ENCODE peak calls at places on chromosomes 1 and 21, in four cellular contexts. J is H1, X is sigmoid colon, Q is A549. R is an unnamed sample.

GRCh38 chr1:17903386-17903785 is 148.3 kb downstream of the ACTL8 start:
- DNase-seq in X (no peak), J (no peak), Q (no peak), R (no peak)

GRCh38 chr1:93056214-93056613 is 22.9 kb upstream of the MTF2 start:
- DNase-seq in J (peak), X (no peak), Q (no peak), R (no peak)

GRCh38 chr21:36767096-36767495 is 68.2 kb downstream of the SIM2 start:
- DNase-seq in Q (no peak), J (no peak), X (no peak), R (no peak)

GRCh38 chr1:237959838-237960237 is 69.1 kb upstream of the ZP4 start:
- DNase-seq in Q (no peak), J (no peak), X (no peak), R (no peak)

GRCh38 chr1:33680281-33680840 is 183.5 kb upstream of the HMGB4 start:
- DNase-seq in Q (no peak), J (no peak), X (no peak), R (no peak)

GRCh38 chr1:25661043-25661807 is 44.6 kb downstream of the MAN1C1 start:
- DNase-seq in J (no peak), X (no peak), Q (no peak), R (no peak)

GRCh38 chr1:166354411-166354810 is 187.6 kb upstream of the FAM78B start:
- DNase-seq in X (no peak), J (no peak), Q (no peak), R (no peak)

GRCh38 chr1:61836649-61837048 is 94.4 kb downstream of the PATJ start:
- DNase-seq in Q (no peak), X (peak), J (no peak), R (no peak)

GRCh38 chr1:177858222-177858894 is 111.5 kb downstream of the SEC16B start:
- DNase-seq in Q (no peak), J (no peak), X (no peak), R (no peak)

GRCh38 chr1:63731117-63732043 is 42.4 kb upstream of the ROR1 start:
- DNase-seq in Q (peak), J (no peak), X (no peak), R (no peak)

GRCh38 chr21:17921579-17922530 is 102.7 kb upstream of the C21orf91 start:
- DNase-seq in Q (no peak), X (no peak), J (no peak), R (no peak)

GRCh38 chr1:157963713-157964112 is 29.7 kb upstream of the KIRREL1 start:
- DNase-seq in X (peak), J (peak), Q (peak), R (no peak)
- TF ChIP-seq CTCF in X (peak), J (peak), Q (peak), R (peak)

GRCh38 chr1:3625151-3625907 is 514 bp downstream of the TPRG1L start:
- DNase-seq in Q (peak), X (peak), J (no peak), R (no peak)
- TF ChIP-seq POLR2A in Q (no peak), X (peak), J (no peak), R (no peak)

GRCh38 chr1:184483101-184483813 is 96.4 kb downstream of the C1orf21 start:
- DNase-seq in Q (no peak), J (no peak), X (peak), R (no peak)
- TF ChIP-seq CTCF in Q (no peak), J (no peak), X (peak), R (no peak)

GRCh38 chr1:219954052-219954451 is 25.7 kb upstream of the SLC30A10 start:
- DNase-seq in X (no peak), Q (no peak), J (no peak), R (no peak)
- TF ChIP-seq POLR2A in X (no peak), Q (no peak), J (no peak), R (no peak)

GRCh38 chr1:150162582-150162861 is 12.8 kb downstream of the PLEKHO1 start:
- DNase-seq in J (peak), X (no peak), Q (no peak), R (no peak)
- TF ChIP-seq CTCF in J (no peak), X (no peak), Q (no peak), R (no peak)

GRCh38 chr1:156281281-156282142 is 1.1 kb downstream of the SMG5 start:
- DNase-seq in J (no peak), X (no peak), Q (no peak), R (no peak)

GRCh38 chr1:156284112-156284511 is at the start of gene TMEM79:
- DNase-seq in J (no peak), X (no peak), Q (no peak), R (no peak)

GRCh38 chr1:156282143-156282478 is 514 bp downstream of the SMG5 start:
- DNase-seq in J (no peak), Q (no peak), X (no peak), R (no peak)

GRCh38 chr1:156284762-156285161 is 637 bp downstream of the TMEM79 start:
- DNase-seq in Q (no peak), J (no peak), X (no peak), R (no peak)

DNA sequence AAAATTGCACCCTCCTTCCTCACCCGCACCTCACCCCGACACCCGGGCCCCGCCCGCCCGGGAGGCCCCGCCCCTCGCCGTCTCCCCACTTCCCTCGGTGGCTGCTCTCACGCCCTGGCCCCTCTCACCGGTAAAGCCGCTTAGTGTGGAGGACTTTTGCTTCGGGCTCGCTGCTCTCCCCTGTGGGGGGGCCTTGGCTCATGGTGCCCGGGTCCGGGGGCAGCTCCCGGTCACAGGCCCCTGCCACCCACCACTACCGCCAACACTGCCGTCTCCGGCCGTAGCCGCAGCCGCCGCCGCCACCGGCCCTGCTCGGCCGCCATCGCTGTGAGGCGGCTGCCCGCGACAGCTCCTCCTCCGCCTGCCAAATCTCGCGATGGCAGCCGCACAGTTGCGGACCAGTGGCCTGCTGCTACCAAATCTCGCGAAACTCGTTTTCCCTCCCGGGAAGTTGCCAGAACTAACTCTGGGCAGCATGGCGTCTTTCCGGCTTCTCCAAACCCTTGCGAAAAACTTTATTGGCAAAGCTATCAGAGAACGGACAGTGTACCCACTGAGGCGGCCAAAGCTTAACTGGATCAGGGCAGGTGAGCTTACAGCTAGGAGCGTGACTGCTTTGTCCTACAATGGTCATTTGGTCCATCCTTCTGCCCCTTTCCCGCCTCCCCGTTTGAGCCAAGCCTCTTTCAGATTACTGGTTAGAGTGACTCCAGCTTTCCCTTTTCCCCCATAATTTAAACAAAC is at the start of gene SMG5:
- DNase-seq in J (peak), X (peak), Q (peak), R (peak)
- TF ChIP-seq POLR2A in J (peak), X (peak), Q (peak), R (peak)